ENCODE peak calls at places on chromosomes 11 and 22, in six cellular contexts. E is sigmoid colon, T is heart right ventricle, A is right lobe of liver, Q is GM23248, D is body of pancreas. N is an unnamed sample. For H3K9me3 and H3K36me3, the result is how much of the 10 kb centered on the place peaks cover.

GRCh38 chr11:120326845-120327281 is 1.8 kb downstream of the TLCD5 start:
- DNase-seq in E (no peak), T (no peak), A (no peak), Q (no peak), D (peak), N (no peak)

GRCh38 chr22:18060646-18061620 is 16.9 kb upstream of the PEX26 start:
- DNase-seq in E (no peak), T (no peak), A (peak), Q (peak), D (peak), N (no peak)

GRCh38 chr11:84905411-84905810 is 721.7 kb downstream of the DLG2 start:
- DNase-seq in E (no peak), T (no peak), A (no peak), Q (no peak), D (no peak), N (no peak)

GRCh38 chr11:76588455-76589325 is 81.9 kb downstream of the LRRC32 start:
- DNase-seq in E (peak), T (peak), A (peak), Q (no peak), D (peak), N (no peak)

GRCh38 chr11:79100093-79100704 is 340.6 kb downstream of the TENM4 start:
- DNase-seq in E (no peak), T (no peak), A (no peak), Q (peak), D (peak), N (no peak)

GRCh38 chr22:17878970-17879369 is 104.7 kb upstream of the BID start:
- DNase-seq in E (no peak), T (no peak), A (no peak), Q (no peak), D (no peak), N (no peak)

GRCh38 chr22:29186302-29186701 is 19.4 kb upstream of the EMID1 start:
- DNase-seq in E (no peak), T (no peak), A (no peak), Q (no peak), D (no peak), N (no peak)

GRCh38 chr22:38397189-38398097 is 57.6 kb downstream of the KCNJ4 start:
- DNase-seq in E (no peak), T (peak), A (peak), Q (peak), D (peak), N (no peak)

GRCh38 chr22:29225422-29226090 is 19.9 kb downstream of the EMID1 start:
- DNase-seq in E (peak), T (peak), A (no peak), Q (peak), D (peak), N (no peak)

GRCh38 chr11:45818961-45819605 is 14.1 kb downstream of the SLC35C1 start:
- DNase-seq in E (no peak), T (no peak), A (no peak), Q (no peak), D (no peak), N (peak)

GRCh38 chr11:103349595-103349994 is 240.4 kb downstream of the DYNC2H1 start:
- DNase-seq in E (no peak), T (no peak), A (no peak), Q (no peak), D (no peak), N (no peak)

GRCh38 chr11:103339485-103339857 is 230.2 kb downstream of the DYNC2H1 start:
- DNase-seq in E (no peak), T (no peak), A (no peak), Q (no peak), D (no peak), N (no peak)

GRCh38 chr11:103344886-103345285 is 235.7 kb downstream of the DYNC2H1 start:
- DNase-seq in E (no peak), T (no peak), A (no peak), Q (no peak), D (no peak), N (no peak)
- H3K9me3 ChIP-seq in E (under half), T (under half), A (under half), Q (under half), D (under half), N (under half)

GRCh38 chr22:43971112-43971511 is 15.9 kb downstream of the SAMM50 start:
- DNase-seq in E (peak), T (no peak), A (no peak), Q (no peak), D (no peak), N (no peak)
- H3K36me3 ChIP-seq in E (half or more), T (half or more), A (half or more), Q (under half), D (under half), N (half or more)

GRCh38 chr11:44770401-44770800 is 43.6 kb downstream of the TSPAN18 start:
- DNase-seq in E (no peak), T (no peak), A (no peak), Q (no peak), D (no peak), N (no peak)
- H3K4me3 ChIP-seq in E (no peak), T (no peak), A (no peak), Q (no peak), D (no peak), N (no peak)

GRCh38 chr22:49573109-49573765 is 254.4 kb downstream of the BRD1 start:
- DNase-seq in E (no peak), T (no peak), A (peak), Q (no peak), D (no peak), N (no peak)
- H3K9me3 ChIP-seq in E (under half), T (under half), A (under half), Q (under half), D (under half), N (under half)

DNA sequence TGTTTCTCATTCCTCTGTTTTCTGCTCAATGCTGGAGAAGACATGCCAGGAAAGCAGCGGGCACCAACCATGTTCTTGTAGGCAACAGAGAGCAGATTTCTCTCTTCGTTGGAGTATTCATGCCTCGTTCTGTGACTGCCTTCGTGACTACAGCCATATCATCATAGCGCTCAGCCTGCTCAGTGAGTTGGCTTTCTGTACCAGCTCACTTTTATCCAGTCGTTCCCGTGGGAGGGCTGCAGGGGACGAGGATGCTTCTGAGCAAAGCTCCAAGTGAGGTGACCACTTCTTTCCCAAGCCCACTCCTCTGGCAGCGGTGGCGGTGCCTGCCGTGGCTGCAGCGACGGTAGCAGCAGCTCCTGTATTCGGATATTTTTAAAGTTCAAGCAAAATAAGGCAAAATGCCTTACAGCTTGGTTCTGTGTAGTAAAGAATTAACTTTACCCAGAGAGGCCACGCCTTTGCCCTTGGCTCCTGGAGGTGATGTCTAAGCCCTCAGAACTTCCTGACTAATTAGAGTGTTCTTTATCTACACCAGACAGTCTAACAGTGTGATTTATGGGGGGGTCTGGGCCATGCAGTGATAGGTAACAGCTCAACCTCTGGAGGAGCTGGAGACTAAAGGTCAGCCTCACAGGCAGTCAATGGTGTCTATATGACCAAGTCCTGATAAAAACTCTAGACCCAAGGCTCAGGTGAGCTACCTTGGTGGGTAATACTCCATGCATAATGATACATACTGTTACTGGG is 35.3 kb downstream of the LDHAL6A start:
- DNase-seq in E (no peak), T (no peak), A (no peak), Q (no peak), D (no peak), N (no peak)
- H3K36me3 ChIP-seq in E (under half), T (under half), A (under half), Q (under half), D (under half), N (half or more)

DNA sequence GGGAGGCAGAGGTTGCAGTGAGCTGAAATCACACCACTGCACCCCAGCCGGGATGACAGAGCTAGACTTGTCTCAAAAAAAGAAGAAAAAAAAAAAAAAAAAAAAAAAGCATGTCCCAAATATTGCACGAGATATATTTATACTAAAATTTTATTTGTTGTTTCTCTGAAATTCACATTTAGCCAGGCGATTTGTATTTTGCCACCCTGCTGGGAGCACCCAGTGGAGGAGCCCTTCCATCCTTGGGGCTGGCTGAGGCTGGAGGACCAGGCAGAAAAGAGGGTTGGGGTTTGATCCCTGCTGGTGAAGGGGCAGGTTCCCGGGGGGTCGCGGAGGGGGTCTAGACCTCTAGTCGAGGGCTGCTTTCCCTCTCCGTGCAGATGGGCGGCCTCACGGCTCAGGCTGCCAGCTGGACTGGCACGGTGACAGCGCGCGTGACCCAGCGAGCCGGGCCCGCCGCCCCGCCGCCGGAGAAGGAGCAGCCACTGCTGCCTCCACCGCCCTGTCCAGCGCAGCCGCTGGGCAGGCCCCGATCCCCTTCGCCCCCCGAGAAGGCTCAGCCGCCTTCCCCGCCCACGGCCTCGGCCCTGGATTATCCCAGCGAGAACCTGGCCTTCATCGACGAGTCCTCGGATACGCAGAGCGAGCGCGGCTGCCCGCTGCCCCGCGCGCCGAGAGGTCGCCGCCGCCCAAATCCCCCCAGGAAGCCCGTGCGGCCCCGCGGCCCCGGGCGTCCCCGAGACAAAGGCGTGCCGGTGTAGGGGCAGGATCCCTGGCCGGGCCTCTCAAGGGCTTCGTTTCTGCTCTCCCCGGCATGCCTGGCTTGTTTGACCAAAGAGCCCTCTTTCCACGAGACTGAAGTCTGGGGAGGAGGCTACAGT is 952 bp upstream of the CATSPERZ start:
- DNase-seq in E (peak), T (peak), A (peak), Q (peak), D (peak), N (no peak)
- H3K4me3 ChIP-seq in E (peak), T (peak), A (peak), Q (peak), D (no peak), N (no peak)

GRCh38 chr11:58730507-58731089 is 1.1 kb downstream of the GLYAT start:
- DNase-seq in E (no peak), T (no peak), A (no peak), Q (no peak), D (no peak), N (no peak)
- H3K9me3 ChIP-seq in E (under half), T (under half), A (under half), Q (under half), D (under half), N (under half)

DNA sequence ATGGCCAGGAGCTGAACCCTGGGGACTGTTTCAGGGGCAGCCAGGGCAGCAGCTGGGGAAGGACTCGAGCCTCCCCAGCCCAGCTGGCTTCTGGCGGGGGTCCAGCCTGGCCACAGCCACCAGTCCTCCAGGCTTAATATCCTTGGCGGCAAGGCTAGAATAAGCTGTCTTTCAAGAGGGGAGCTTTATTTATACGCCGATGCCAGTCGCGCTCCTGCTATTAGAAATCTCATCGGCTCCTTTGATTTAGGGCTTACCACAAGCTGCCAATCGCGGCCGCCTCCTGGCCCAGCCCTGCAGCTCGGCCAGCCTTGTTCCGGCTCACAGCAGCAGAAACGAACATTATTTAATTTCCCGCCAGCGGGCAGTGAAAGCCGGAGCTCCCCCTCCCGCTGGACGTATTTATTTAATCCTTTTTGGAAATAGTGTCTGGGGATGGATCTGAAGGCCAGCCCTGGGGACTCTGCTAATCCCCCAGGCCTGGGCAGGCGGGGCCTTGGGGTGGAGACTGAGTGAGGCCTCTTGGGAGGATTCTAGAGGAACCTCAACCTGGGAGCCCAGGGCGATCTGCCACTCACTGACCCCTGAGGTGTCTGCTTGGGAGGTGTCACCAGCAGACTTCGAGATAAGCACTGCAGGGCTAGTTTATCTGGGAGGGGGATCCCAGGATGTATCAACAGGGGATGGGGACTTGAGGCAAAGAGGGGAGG is 363.1 kb downstream of the MN1 start:
- DNase-seq in E (peak), T (peak), A (no peak), Q (peak), D (peak), N (no peak)
- H3K36me3 ChIP-seq in E (under half), T (under half), A (under half), Q (under half), D (under half), N (under half)